ENCODE peak calls at places on chromosomes 6 and 20, in six cellular contexts. One of them, this sample, is unnamed.

GRCh38 chr6:106451419-106451818 is 90.9 kb downstream of the CRYBG1 start:
- DNase-seq in fibroblast of the conjunctiva: no peak
- DNase-seq in GM04503: no peak
- DNase-seq in NCI-H524: no peak
- DNase-seq in nucleus accumbens: no peak
- DNase-seq in NCI-H1694: no peak
- DNase-seq in this sample: no peak

GRCh38 chr6:149716584-149716983 is 1.3 kb downstream of the LATS1 start:
- DNase-seq in fibroblast of the conjunctiva: no peak
- DNase-seq in GM04503: no peak
- DNase-seq in NCI-H524: no peak
- DNase-seq in nucleus accumbens: no peak
- DNase-seq in NCI-H1694: no peak
- DNase-seq in this sample: no peak

GRCh38 chr6:27294409-27294808 is 17.7 kb downstream of the POM121L2 start:
- DNase-seq in fibroblast of the conjunctiva: no peak
- DNase-seq in GM04503: no peak
- DNase-seq in NCI-H524: peak
- DNase-seq in nucleus accumbens: no peak
- DNase-seq in NCI-H1694: no peak
- DNase-seq in this sample: no peak

GRCh38 chr6:65045801-65046200 is 661.2 kb downstream of the EYS start:
- DNase-seq in fibroblast of the conjunctiva: no peak
- DNase-seq in GM04503: no peak
- DNase-seq in NCI-H524: no peak
- DNase-seq in nucleus accumbens: no peak
- DNase-seq in NCI-H1694: no peak
- DNase-seq in this sample: no peak

GRCh38 chr6:7542065-7542877 is 800 bp downstream of the DSP start:
- DNase-seq in fibroblast of the conjunctiva: no peak
- DNase-seq in GM04503: no peak
- DNase-seq in NCI-H524: no peak
- DNase-seq in nucleus accumbens: no peak
- DNase-seq in NCI-H1694: no peak
- DNase-seq in this sample: no peak

GRCh38 chr20:49281059-49281912 is 3.4 kb upstream of the ZNFX1 start:
- DNase-seq in fibroblast of the conjunctiva: no peak
- DNase-seq in GM04503: no peak
- DNase-seq in NCI-H524: no peak
- DNase-seq in nucleus accumbens: no peak
- DNase-seq in NCI-H1694: no peak
- DNase-seq in this sample: no peak

GRCh38 chr6:111591370-111591900 is 14.2 kb downstream of the TRAF3IP2 start:
- DNase-seq in fibroblast of the conjunctiva: peak
- DNase-seq in GM04503: peak
- DNase-seq in NCI-H524: no peak
- DNase-seq in nucleus accumbens: no peak
- DNase-seq in NCI-H1694: no peak
- DNase-seq in this sample: no peak

GRCh38 chr20:49575551-49576060 is 7.7 kb upstream of the PTGIS start:
- DNase-seq in fibroblast of the conjunctiva: no peak
- DNase-seq in GM04503: no peak
- DNase-seq in NCI-H524: peak
- DNase-seq in nucleus accumbens: no peak
- DNase-seq in NCI-H1694: peak
- DNase-seq in this sample: no peak

GRCh38 chr20:58959652-58960051 is 21.4 kb upstream of the NELFCD start:
- DNase-seq in fibroblast of the conjunctiva: no peak
- DNase-seq in GM04503: no peak
- DNase-seq in NCI-H524: no peak
- DNase-seq in nucleus accumbens: no peak
- DNase-seq in NCI-H1694: no peak
- DNase-seq in this sample: no peak

GRCh38 chr20:3786126-3786484 is 435 bp downstream of the CENPB start:
- DNase-seq in fibroblast of the conjunctiva: no peak
- DNase-seq in GM04503: no peak
- DNase-seq in NCI-H524: peak
- DNase-seq in nucleus accumbens: no peak
- DNase-seq in NCI-H1694: no peak
- DNase-seq in this sample: no peak

GRCh38 chr6:41161851-41162552 is 914 bp downstream of the TREM2 start:
- DNase-seq in fibroblast of the conjunctiva: no peak
- DNase-seq in GM04503: no peak
- DNase-seq in NCI-H524: no peak
- DNase-seq in nucleus accumbens: no peak
- DNase-seq in NCI-H1694: no peak
- DNase-seq in this sample: no peak

GRCh38 chr20:63062188-63063140 is 55.7 kb upstream of the BHLHE23 start:
- DNase-seq in fibroblast of the conjunctiva: no peak
- DNase-seq in GM04503: no peak
- DNase-seq in NCI-H524: no peak
- DNase-seq in nucleus accumbens: no peak
- DNase-seq in NCI-H1694: no peak
- DNase-seq in this sample: no peak

GRCh38 chr6:157054531-157054979 is 268.8 kb downstream of the TMEM242 start:
- DNase-seq in fibroblast of the conjunctiva: no peak
- DNase-seq in GM04503: no peak
- DNase-seq in NCI-H524: no peak
- DNase-seq in nucleus accumbens: no peak
- DNase-seq in NCI-H1694: no peak
- DNase-seq in this sample: no peak

GRCh38 chr6:129713806-129714338 is 3.9 kb upstream of the ARHGAP18 start:
- DNase-seq in fibroblast of the conjunctiva: no peak
- DNase-seq in GM04503: no peak
- DNase-seq in NCI-H524: no peak
- DNase-seq in nucleus accumbens: no peak
- DNase-seq in NCI-H1694: no peak
- DNase-seq in this sample: no peak

GRCh38 chr20:32941155-32941885 is 62.9 kb downstream of the SUN5 start:
- DNase-seq in fibroblast of the conjunctiva: peak
- DNase-seq in GM04503: no peak
- DNase-seq in NCI-H524: no peak
- DNase-seq in nucleus accumbens: no peak
- DNase-seq in NCI-H1694: no peak
- DNase-seq in this sample: no peak

GRCh38 chr20:32031007-32031958 is 20.8 kb upstream of the HCK start:
- DNase-seq in fibroblast of the conjunctiva: peak
- DNase-seq in GM04503: peak
- DNase-seq in NCI-H524: peak
- DNase-seq in nucleus accumbens: no peak
- DNase-seq in NCI-H1694: peak
- DNase-seq in this sample: peak

GRCh38 chr6:43962458-43962857 is 164.8 kb downstream of the MRPL14 start:
- DNase-seq in fibroblast of the conjunctiva: no peak
- DNase-seq in GM04503: no peak
- DNase-seq in NCI-H524: no peak
- DNase-seq in nucleus accumbens: no peak
- DNase-seq in NCI-H1694: no peak
- DNase-seq in this sample: no peak

GRCh38 chr20:5001174-5002076 is at the start of gene SLC23A2:
- DNase-seq in fibroblast of the conjunctiva: no peak
- DNase-seq in GM04503: no peak
- DNase-seq in NCI-H524: peak
- DNase-seq in nucleus accumbens: peak
- DNase-seq in NCI-H1694: no peak
- DNase-seq in this sample: no peak

This sample was measured in substantia nigra.